ENCODE peak calls at places on chromosomes 5 and 9, in four cellular contexts. R is midbrain, Y is RWPE1, V is ACHN. B is an unnamed sample.

GRCh38 chr9:91784673-91785402 is 165.2 kb downstream of the ROR2 start:
- DNase-seq in R (no peak), Y (no peak), V (no peak), B (no peak)

GRCh38 chr5:130189961-130190360 is 285.7 kb downstream of the CHSY3 start:
- DNase-seq in V (no peak), R (no peak), Y (peak), B (no peak)

GRCh38 chr9:129547063-129547462 is 73.8 kb downstream of the C9orf50 start:
- DNase-seq in V (no peak), Y (no peak), R (no peak), B (no peak)

GRCh38 chr5:76196886-76197489 is 113.8 kb downstream of the SV2C start:
- DNase-seq in Y (no peak), R (no peak), V (no peak), B (no peak)

GRCh38 chr5:107385701-107386100 is 285.0 kb downstream of the EFNA5 start:
- DNase-seq in Y (no peak), R (no peak), V (no peak), B (no peak)

GRCh38 chr5:152052470-152052869 is 127.8 kb upstream of the GLRA1 start:
- DNase-seq in Y (no peak), V (no peak), R (no peak), B (no peak)

GRCh38 chr9:129561594-129562281 is 59.2 kb downstream of the C9orf50 start:
- DNase-seq in Y (no peak), R (no peak), V (peak), B (no peak)

GRCh38 chr5:73442960-73443627 is 5.5 kb downstream of the FOXD1 start:
- DNase-seq in R (no peak), Y (no peak), V (no peak), B (no peak)

GRCh38 chr5:159094745-159095144 is 5.0 kb downstream of the EBF1 start:
- DNase-seq in R (no peak), Y (peak), V (peak), B (no peak)

GRCh38 chr9:122821278-122821952 is 7.0 kb downstream of the PDCL start:
- DNase-seq in R (no peak), Y (no peak), V (no peak), B (no peak)

GRCh38 chr5:167861134-167861930 is 430.1 kb upstream of the WWC1 start:
- DNase-seq in V (peak), R (no peak), Y (peak), B (peak)

GRCh38 chr9:14779566-14780022 is 57.1 kb upstream of the CER1 start:
- DNase-seq in R (no peak), Y (no peak), V (no peak), B (no peak)

B was measured in HTR-8/SVneo.